ENCODE peak calls at places on chromosomes 12 and 14, in seven cellular contexts. A is upper lobe of left lung, V is GM12878, I is A549, G is HepG2, B is SK-N-SH, L is transverse colon. Z is an unnamed sample.

GRCh38 chr12:88308825-88309224 is 166.7 kb downstream of the TMTC3 start:
- DNase-seq in A (no peak), V (no peak), I (no peak), G (no peak), B (no peak), L (no peak), Z (no peak)

GRCh38 chr12:116662612-116663144 is 75.2 kb downstream of the SPRING1 start:
- DNase-seq in A (peak; percentile 55), V (no peak), I (no peak), G (peak; percentile 52), B (peak; percentile 22), L (peak; percentile 28), Z (no peak)

GRCh38 chr14:106209745-106210144 is 683.4 kb downstream of the TMEM121 start:
- DNase-seq in A (peak; percentile 40), V (no peak), I (no peak), G (no peak), B (no peak), L (no peak), Z (no peak)

GRCh38 chr14:93005135-93005813 is 82.3 kb downstream of the CHGA start:
- DNase-seq in A (no peak), V (no peak), I (no peak), G (no peak), B (no peak), L (no peak), Z (no peak)

GRCh38 chr12:115880238-115880637 is 397.3 kb downstream of the MED13L start:
- DNase-seq in A (no peak), V (no peak), I (no peak), G (no peak), B (no peak), L (no peak), Z (no peak)

GRCh38 chr14:51490205-51490604 is 161.5 kb upstream of the FRMD6 start:
- DNase-seq in A (no peak), V (no peak), I (no peak), G (no peak), B (no peak), L (no peak), Z (no peak)

GRCh38 chr12:107765316-107765715 is 4.4 kb upstream of the PRDM4 start:
- DNase-seq in A (no peak), V (no peak), I (no peak), G (no peak), B (no peak), L (no peak), Z (no peak)

GRCh38 chr12:131217024-131217586 is 263.4 kb downstream of the ADGRD1 start:
- DNase-seq in A (peak; percentile 68), V (no peak), I (no peak), G (no peak), B (no peak), L (no peak), Z (no peak)

GRCh38 chr12:18320036-18320617 is 58.8 kb downstream of the PIK3C2G start:
- DNase-seq in A (no peak), V (no peak), I (peak; percentile 25), G (peak; percentile 74), B (peak; percentile 22), L (no peak), Z (no peak)

GRCh38 chr12:116045158-116045557 is 232.3 kb downstream of the MED13L start:
- DNase-seq in A (no peak), V (no peak), I (no peak), G (no peak), B (no peak), L (no peak), Z (no peak)

GRCh38 chr12:1611775-1612174 is 17.3 kb upstream of the WNT5B start:
- DNase-seq in A (no peak), V (no peak), I (no peak), G (no peak), B (no peak), L (no peak), Z (no peak)

GRCh38 chr12:110548678-110549077 is 34.4 kb downstream of the PPTC7 start:
- DNase-seq in A (no peak), V (no peak), I (no peak), G (no peak), B (no peak), L (no peak), Z (no peak)

GRCh38 chr14:103623883-103624482 is 5.0 kb upstream of the KLC1 start:
- DNase-seq in A (peak; percentile 79), V (no peak), I (no peak), G (no peak), B (no peak), L (peak; percentile 12), Z (no peak)

GRCh38 chr12:6773662-6774351 is 1.5 kb downstream of the LAG3 start:
- DNase-seq in A (peak; percentile 80), V (no peak), I (no peak), G (no peak), B (no peak), L (no peak), Z (no peak)

GRCh38 chr14:31964979-31965734 is 111.9 kb upstream of the ARHGAP5 start:
- DNase-seq in A (peak; percentile 17), V (no peak), I (no peak), G (no peak), B (no peak), L (no peak), Z (no peak)

GRCh38 chr12:15830538-15830937 is 41.4 kb upstream of the EPS8 start:
- DNase-seq in A (no peak), V (no peak), I (no peak), G (no peak), B (no peak), L (no peak), Z (no peak)

GRCh38 chr12:6552140-6552551 is 3.7 kb downstream of the IFFO1 start:
- DNase-seq in A (no peak), V (no peak), I (no peak), G (no peak), B (no peak), L (no peak), Z (no peak)

GRCh38 chr12:3698218-3698974 is 54.5 kb downstream of the CRACR2A start:
- DNase-seq in A (no peak), V (no peak), I (no peak), G (no peak), B (peak; percentile 48), L (no peak), Z (no peak)

GRCh38 chr12:131950182-131950913 is 606 bp downstream of the EP400 start:
- DNase-seq in A (no peak), V (no peak), I (no peak), G (no peak), B (peak; percentile 79), L (peak; percentile 31), Z (no peak)

GRCh38 chr14:105258846-105259245 is 10.5 kb downstream of the BTBD6 start:
- DNase-seq in A (peak; percentile 65), V (no peak), I (peak; percentile 74), G (no peak), B (no peak), L (peak; percentile 51), Z (no peak)

GRCh38 chr14:75295061-75295461 is 16.4 kb downstream of the FOS start:
- DNase-seq in A (peak; percentile 91), V (no peak), I (peak; percentile 81), G (no peak), B (peak; percentile 51), L (peak; percentile 83), Z (peak; percentile 67)
- H3K4me3 ChIP-seq in A (peak overlapping the region; percentile 52), V (peak overlapping the region; percentile 72), I (peak overlapping the region; percentile 69), G (peak overlapping the region; percentile 72), B (peak overlapping the region; percentile 84), L (peak overlapping the region; percentile 41), Z (peak overlapping the region; percentile 60)

GRCh38 chr12:28367993-28368392 is 177.7 kb downstream of the CCDC91 start:
- DNase-seq in A (no peak), V (no peak), I (no peak), G (no peak), B (no peak), L (no peak), Z (no peak)
- H3K9me3 ChIP-seq in A (peaks cover 25% of the 10 kb centered on the region), V (peaks cover 20% of the 10 kb centered on the region), I (peaks cover 46% of the 10 kb centered on the region), G (peaks cover 49% of the 10 kb centered on the region), B (peaks cover 15% of the 10 kb centered on the region), L (peaks cover 17% of the 10 kb centered on the region), Z (no peaks in the 10 kb centered on the region)

GRCh38 chr12:47276253-47277070 is 196.7 kb upstream of the AMIGO2 start:
- DNase-seq in A (no peak), V (peak; percentile 36), I (no peak), G (peak; percentile 29), B (no peak), L (peak; percentile 67), Z (peak; percentile 6)

GRCh38 chr12:47280543-47281330 is 201.0 kb upstream of the AMIGO2 start:
- DNase-seq in A (no peak), V (no peak), I (no peak), G (no peak), B (no peak), L (no peak), Z (no peak)

GRCh38 chr12:47274725-47275124 is 195.0 kb upstream of the AMIGO2 start:
- DNase-seq in A (no peak), V (no peak), I (no peak), G (no peak), B (no peak), L (no peak), Z (no peak)

GRCh38 chr12:47277071-47277408 is 197.3 kb upstream of the AMIGO2 start:
- DNase-seq in A (no peak), V (no peak), I (no peak), G (no peak), B (no peak), L (no peak), Z (no peak)

DNA sequence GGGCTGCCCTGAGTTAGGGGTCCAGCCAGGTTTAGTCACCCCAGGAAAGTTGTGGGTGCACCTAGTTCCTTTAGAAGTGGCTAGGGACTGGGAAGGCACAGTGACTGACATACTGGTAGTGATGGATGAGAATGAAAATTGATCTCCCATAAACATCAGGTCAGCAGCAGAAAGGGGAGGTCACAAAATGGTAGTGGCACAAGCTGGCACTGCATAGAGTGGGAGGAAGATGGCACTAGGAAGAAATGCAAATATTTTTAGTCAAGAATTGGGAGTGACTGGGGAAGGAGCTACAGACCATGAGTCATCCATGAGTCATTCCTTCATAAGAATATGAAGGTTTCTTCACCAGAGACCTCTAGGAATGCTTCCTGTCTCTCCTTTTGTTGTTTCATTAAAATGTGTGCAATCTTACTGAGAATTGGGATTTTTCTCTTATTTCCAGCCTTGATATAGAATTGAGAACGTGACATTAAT is 198.3 kb upstream of the AMIGO2 start:
- DNase-seq in A (no peak), V (no peak), I (peak; percentile 96), G (no peak), B (no peak), L (no peak), Z (no peak)
- TF ChIP-seq EP300 in A (no peak), V (no peak), I (peak; percentile 84), G (no peak), B (no peak), L (no peak), Z (no peak)

GRCh38 chr12:50506753-50507473 is 2.1 kb downstream of the DIP2B start:
- DNase-seq in A (no peak), V (no peak), I (no peak), G (no peak), B (no peak), L (no peak), Z (no peak)
- H3K4me3 ChIP-seq in A (no peak overlapping the region), V (peak overlapping the region; percentile 96), I (no peak overlapping the region), G (peak overlapping the region; percentile 90), B (no peak overlapping the region), L (peak overlapping the region; percentile 80), Z (peak overlapping the region; percentile 83)

Z was measured in tibial nerve.